ENCODE peak calls at places on chromosomes 3 and 15, in ten cellular contexts. E is IMR-90; A is NCI-H1694 treated with DMSO at 0.1 percent for 48 hours; Q is hippocampal formation; L is hepatocyte; N is astrocyte of the hippocampus; I is AG09309; G is activated naive CD8-positive, alpha-beta T cell treated with anti-CD3 and anti-CD28 coated beads, Interleukin-2, amount 50 U/mL, for 24 hours; Z is AG10803; R is NCI-H1930. X is an unnamed sample.

GRCh38 chr15:42059661-42060476 is 34.5 kb downstream of the PLA2G4D start:
- DNase-seq in E (peak; percentile 21), A (peak; percentile 19), Q (peak; percentile 19), L (peak; percentile 69), N (peak; percentile 60), I (no peak), G (peak; percentile 76), Z (peak; percentile 19), R (no peak), X (no peak)

GRCh38 chr15:68375716-68376220 is 56.2 kb downstream of the ITGA11 start:
- DNase-seq in E (no peak), A (no peak), Q (no peak), L (no peak), N (no peak), I (no peak), G (no peak), Z (no peak), R (no peak), X (no peak)

GRCh38 chr3:146265720-146266119 is 14.8 kb upstream of the PLSCR4 start:
- DNase-seq in E (no peak), A (no peak), Q (no peak), L (no peak), N (no peak), I (no peak), G (no peak), Z (no peak), R (no peak), X (no peak)

GRCh38 chr3:118628704-118629341 is 405.8 kb downstream of the IGSF11 start:
- DNase-seq in E (peak; percentile 72), A (peak; percentile 63), Q (peak; percentile 65), L (peak; percentile 87), N (peak; percentile 89), I (no peak), G (peak; percentile 26), Z (peak; percentile 19), R (peak; percentile 35), X (peak; percentile 48)

GRCh38 chr15:73796266-73796939 is 43.3 kb upstream of the INSYN1 start:
- DNase-seq in E (no peak), A (no peak), Q (no peak), L (no peak), N (no peak), I (no peak), G (no peak), Z (no peak), R (no peak), X (no peak)

GRCh38 chr3:188208751-188209433 is 54.9 kb downstream of the LPP start:
- DNase-seq in E (peak; percentile 83), A (no peak), Q (no peak), L (no peak), N (no peak), I (no peak), G (no peak), Z (peak; percentile 49), R (no peak), X (no peak)

GRCh38 chr15:51382787-51383186 is 41.3 kb downstream of the GLDN start:
- DNase-seq in E (peak; percentile 53), A (peak; percentile 7), Q (no peak), L (peak; percentile 74), N (peak; percentile 71), I (no peak), G (no peak), Z (peak; percentile 43), R (no peak), X (no peak)

GRCh38 chr3:102181202-102181920 is 253.5 kb upstream of the ZPLD1 start:
- DNase-seq in E (peak; percentile 88), A (no peak), Q (no peak), L (no peak), N (peak; percentile 70), I (peak; percentile 75), G (no peak), Z (peak; percentile 94), R (no peak), X (no peak)

GRCh38 chr15:22831473-22831872 is 7.0 kb upstream of the NIPA2 start:
- DNase-seq in E (peak; percentile 53), A (no peak), Q (no peak), L (no peak), N (peak; percentile 49), I (no peak), G (no peak), Z (no peak), R (no peak), X (no peak)

GRCh38 chr3:49417516-49418120 is 4.7 kb downstream of the AMT start:
- DNase-seq in E (no peak), A (no peak), Q (no peak), L (no peak), N (no peak), I (no peak), G (no peak), Z (no peak), R (no peak), X (no peak)

GRCh38 chr3:41997702-41998551 is 36.0 kb upstream of the ULK4 start:
- DNase-seq in E (peak; percentile 3), A (no peak), Q (peak; percentile 6), L (no peak), N (peak; percentile 48), I (no peak), G (no peak), Z (no peak), R (no peak), X (no peak)

GRCh38 chr3:138331143-138331894 is 1.7 kb upstream of the NME9 start:
- DNase-seq in E (peak; percentile 35), A (peak; percentile 7), Q (no peak), L (no peak), N (peak; percentile 15), I (no peak), G (no peak), Z (peak; percentile 45), R (no peak), X (no peak)

GRCh38 chr3:183764854-183765731 is 60.3 kb downstream of the MAP6D1 start:
- DNase-seq in E (peak; percentile 77), A (no peak), Q (no peak), L (peak; percentile 65), N (peak; percentile 89), I (no peak), G (no peak), Z (peak; percentile 72), R (no peak), X (no peak)

GRCh38 chr3:16721494-16721893 is 116.3 kb upstream of the DAZL start:
- DNase-seq in E (no peak), A (no peak), Q (no peak), L (no peak), N (no peak), I (no peak), G (no peak), Z (no peak), R (no peak), X (no peak)

GRCh38 chr15:77181305-77182074 is 110.6 kb upstream of the TSPAN3 start:
- DNase-seq in E (no peak), A (no peak), Q (no peak), L (no peak), N (no peak), I (no peak), G (peak; percentile 29), Z (no peak), R (no peak), X (no peak)

GRCh38 chr3:71361346-71361745 is 222.2 kb downstream of the FOXP1 start:
- DNase-seq in E (no peak), A (no peak), Q (no peak), L (peak; percentile 13), N (peak; percentile 16), I (no peak), G (no peak), Z (no peak), R (no peak), X (no peak)

GRCh38 chr3:138468886-138469285 is 34.5 kb downstream of the ESYT3 start:
- DNase-seq in E (no peak), A (no peak), Q (no peak), L (no peak), N (peak; percentile 18), I (peak; percentile 46), G (no peak), Z (peak; percentile 22), R (no peak), X (no peak)

GRCh38 chr15:75966073-75966472 is 46.2 kb downstream of the NRG4 start:
- DNase-seq in E (peak; percentile 84), A (no peak), Q (no peak), L (no peak), N (no peak), I (no peak), G (no peak), Z (peak; percentile 53), R (no peak), X (no peak)

GRCh38 chr15:77864211-77865105 is 213.1 kb downstream of the TBC1D2B start:
- DNase-seq in E (no peak), A (no peak), Q (no peak), L (no peak), N (no peak), I (no peak), G (no peak), Z (no peak), R (no peak), X (no peak)

GRCh38 chr15:59170295-59170881 is 36.3 kb upstream of the LDHAL6B start:
- DNase-seq in E (no peak), A (no peak), Q (peak; percentile 37), L (peak; percentile 26), N (peak; percentile 89), I (peak; percentile 88), G (no peak), Z (peak; percentile 99), R (no peak), X (no peak)

GRCh38 chr3:195522254-195523023 is 20.7 kb downstream of the PPP1R2 start:
- DNase-seq in E (peak; percentile 35), A (peak; percentile 34), Q (no peak), L (peak; percentile 40), N (peak; percentile 36), I (no peak), G (no peak), Z (peak; percentile 31), R (no peak), X (no peak)

GRCh38 chr3:31364711-31365110 is 168.0 kb upstream of the STT3B start:
- DNase-seq in E (peak; percentile 75), A (no peak), Q (no peak), L (no peak), N (peak; percentile 31), I (peak; percentile 10), G (no peak), Z (peak; percentile 62), R (no peak), X (no peak)

X was measured in glomerular endothelial cell.